ENCODE peak calls at places on chromosomes 4 and X, in eight cellular contexts. X is astrocyte, J is IMR-90, H is kidney, Y is GM23248, N is neuronal stem cell, R is HCT116, Z is colonic mucosa. K is an unnamed sample.

GRCh38 chrX:40449956-40450701 is 130.6 kb upstream of the ATP6AP2 start:
- DNase-seq in X (no peak), J (no peak), H (no peak), Y (no peak), N (no peak), R (no peak), Z (no peak), K (no peak)

GRCh38 chrX:72016881-72017783 is 106.5 kb downstream of the NHSL2 start:
- DNase-seq in X (no peak), J (no peak), H (no peak), Y (no peak), N (no peak), R (no peak), Z (peak), K (no peak)

GRCh38 chr4:190121759-190122158 is 51.8 kb upstream of the DUX4 start:
- DNase-seq in X (no peak), J (no peak), H (peak), Y (no peak), N (no peak), R (no peak), Z (no peak), K (no peak)

GRCh38 chr4:141388483-141388882 is 167.8 kb downstream of the ZNF330 start:
- DNase-seq in X (peak), J (peak), H (no peak), Y (peak), N (no peak), R (no peak), Z (no peak), K (no peak)

GRCh38 chr4:165355900-165356300 is 22.9 kb upstream of the CPE start:
- DNase-seq in X (peak), J (peak), H (no peak), Y (peak), N (peak), R (peak), Z (no peak), K (peak)

GRCh38 chrX:142804085-142804484 is 221.6 kb upstream of the SPANXN4 start:
- DNase-seq in X (no peak), J (no peak), H (no peak), Y (no peak), N (peak), R (no peak), Z (peak), K (peak)

GRCh38 chr4:94068712-94069111 is 139.0 kb upstream of the SMARCAD1 start:
- DNase-seq in X (no peak), J (no peak), H (no peak), Y (no peak), N (no peak), R (no peak), Z (no peak), K (no peak)

GRCh38 chrX:45743081-45743533 is 542.4 kb upstream of the DIPK2B start:
- DNase-seq in X (peak), J (peak), H (no peak), Y (peak), N (no peak), R (peak), Z (no peak), K (peak)

GRCh38 chrX:38860106-38861013 is 59.1 kb downstream of the MID1IP1 start:
- DNase-seq in X (no peak), J (no peak), H (no peak), Y (no peak), N (no peak), R (no peak), Z (no peak), K (no peak)

GRCh38 chr4:78397292-78397630 is 154.3 kb upstream of the ANXA3 start:
- DNase-seq in X (no peak), J (no peak), H (no peak), Y (no peak), N (no peak), R (no peak), Z (no peak), K (no peak)

GRCh38 chr4:7060346-7061150 is 7.3 kb downstream of the GRPEL1 start:
- DNase-seq in X (no peak), J (no peak), H (no peak), Y (no peak), N (no peak), R (no peak), Z (no peak), K (no peak)

GRCh38 chrX:123920065-123920785 is 41.3 kb upstream of the STAG2 start:
- DNase-seq in X (peak), J (peak), H (no peak), Y (peak), N (no peak), R (no peak), Z (no peak), K (peak)

GRCh38 chrX:49760288-49760885 is 64.6 kb upstream of the PAGE1 start:
- DNase-seq in X (no peak), J (no peak), H (no peak), Y (no peak), N (no peak), R (no peak), Z (no peak), K (no peak)

GRCh38 chr4:38805530-38806145 is 1.0 kb upstream of the TLR1 start:
- DNase-seq in X (no peak), J (no peak), H (no peak), Y (peak), N (no peak), R (no peak), Z (peak), K (no peak)

GRCh38 chrX:17860811-17861495 is at the start of gene RAI2:
- DNase-seq in X (no peak), J (no peak), H (peak), Y (no peak), N (peak), R (no peak), Z (no peak), K (no peak)

GRCh38 chr4:135277116-135277979 is 1075.8 kb upstream of the PABPC4L start:
- DNase-seq in X (peak), J (peak), H (no peak), Y (no peak), N (no peak), R (no peak), Z (no peak), K (peak)

GRCh38 chr4:176840166-176840565 is 47.4 kb upstream of the VEGFC start:
- DNase-seq in X (peak), J (peak), H (no peak), Y (peak), N (no peak), R (no peak), Z (no peak), K (peak)

GRCh38 chr4:183173580-183174526 is 74.8 kb downstream of the WWC2 start:
- DNase-seq in X (peak), J (peak), H (no peak), Y (peak), N (peak), R (no peak), Z (no peak), K (no peak)

GRCh38 chrX:45309801-45310200 is 109.1 kb upstream of the DIPK2B start:
- DNase-seq in X (no peak), J (no peak), H (no peak), Y (no peak), N (no peak), R (no peak), Z (no peak), K (no peak)

GRCh38 chr4:123217676-123218075 is 178.9 kb upstream of the SPRY1 start:
- DNase-seq in X (no peak), J (no peak), H (no peak), Y (no peak), N (no peak), R (no peak), Z (no peak), K (no peak)

GRCh38 chrX:130497531-130497930 is 95.7 kb downstream of the RBMX2 start:
- DNase-seq in X (no peak), J (no peak), H (no peak), Y (peak), N (no peak), R (no peak), Z (no peak), K (no peak)

GRCh38 chrX:40368611-40369061 is 212.1 kb upstream of the ATP6AP2 start:
- DNase-seq in X (no peak), J (no peak), H (no peak), Y (no peak), N (no peak), R (no peak), Z (no peak), K (no peak)

GRCh38 chr4:67624939-67625338 is 66.4 kb downstream of the STAP1 start:
- DNase-seq in X (no peak), J (no peak), H (no peak), Y (no peak), N (no peak), R (no peak), Z (no peak), K (no peak)

GRCh38 chrX:112636951-112637541 is 42.7 kb downstream of the LHFPL1 start:
- DNase-seq in X (peak), J (peak), H (no peak), Y (peak), N (no peak), R (no peak), Z (no peak), K (no peak)

GRCh38 chrX:17608898-17609297 is 128.4 kb upstream of the SCML1 start:
- DNase-seq in X (no peak), J (no peak), H (no peak), Y (no peak), N (no peak), R (no peak), Z (no peak), K (peak)

GRCh38 chr4:2135083-2135482 is 76.0 kb downstream of the NAT8L start:
- DNase-seq in X (peak), J (peak), H (no peak), Y (peak), N (no peak), R (no peak), Z (no peak), K (no peak)

GRCh38 chr4:183347586-183347985 is 25.4 kb upstream of the CLDN24 start:
- DNase-seq in X (peak), J (peak), H (no peak), Y (peak), N (no peak), R (no peak), Z (no peak), K (no peak)

GRCh38 chr4:110196871-110197420 is 1.5 kb downstream of the ELOVL6 start:
- DNase-seq in X (peak), J (peak), H (no peak), Y (peak), N (no peak), R (no peak), Z (peak), K (peak)

GRCh38 chr4:99144070-99144469 is at the start of gene ADH4:
- DNase-seq in X (peak), J (peak), H (no peak), Y (peak), N (peak), R (no peak), Z (no peak), K (peak)

GRCh38 chrX:5236096-5236495 is 992.6 kb downstream of the NLGN4X start:
- DNase-seq in X (no peak), J (no peak), H (no peak), Y (no peak), N (no peak), R (no peak), Z (no peak), K (peak)

GRCh38 chr4:85720736-85721135 is 245.8 kb downstream of the ARHGAP24 start:
- DNase-seq in X (peak), J (peak), H (no peak), Y (peak), N (no peak), R (no peak), Z (no peak), K (peak)

GRCh38 chrX:47743504-47743903 is 84.5 kb upstream of the UXT start:
- DNase-seq in X (peak), J (peak), H (no peak), Y (peak), N (no peak), R (no peak), Z (no peak), K (no peak)

GRCh38 chrX:101550362-101550761 is at the start of gene ARMCX1:
- DNase-seq in X (peak), J (peak), H (peak), Y (peak), N (peak), R (no peak), Z (peak), K (no peak)

DNA sequence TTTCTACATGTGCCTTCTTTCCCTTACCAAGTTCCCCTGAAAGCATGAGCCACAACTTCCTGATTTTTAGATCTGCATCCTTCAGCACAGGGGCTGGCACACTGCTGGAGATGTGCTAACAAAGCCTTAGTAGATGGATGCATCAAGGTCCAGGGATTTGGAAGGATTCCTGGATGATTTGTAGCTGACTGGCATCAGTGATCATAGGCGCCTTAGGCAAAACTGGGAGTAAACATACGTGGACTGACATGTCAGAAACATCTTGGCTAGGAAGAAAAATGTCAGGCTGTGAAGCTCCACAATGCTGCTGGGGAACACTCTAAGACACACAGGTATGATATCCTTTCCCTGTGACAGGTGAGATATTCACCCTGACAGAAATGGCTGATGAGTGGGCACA is 156.4 kb downstream of the AMELX start:
- DNase-seq in X (no peak), J (no peak), H (no peak), Y (no peak), N (no peak), R (no peak), Z (no peak), K (peak)
- H3K9ac ChIP-seq in X (no peak), J (no peak), H (no peak), Y (no peak), N (no peak), R (no peak), Z (no peak), K (no peak)

DNA sequence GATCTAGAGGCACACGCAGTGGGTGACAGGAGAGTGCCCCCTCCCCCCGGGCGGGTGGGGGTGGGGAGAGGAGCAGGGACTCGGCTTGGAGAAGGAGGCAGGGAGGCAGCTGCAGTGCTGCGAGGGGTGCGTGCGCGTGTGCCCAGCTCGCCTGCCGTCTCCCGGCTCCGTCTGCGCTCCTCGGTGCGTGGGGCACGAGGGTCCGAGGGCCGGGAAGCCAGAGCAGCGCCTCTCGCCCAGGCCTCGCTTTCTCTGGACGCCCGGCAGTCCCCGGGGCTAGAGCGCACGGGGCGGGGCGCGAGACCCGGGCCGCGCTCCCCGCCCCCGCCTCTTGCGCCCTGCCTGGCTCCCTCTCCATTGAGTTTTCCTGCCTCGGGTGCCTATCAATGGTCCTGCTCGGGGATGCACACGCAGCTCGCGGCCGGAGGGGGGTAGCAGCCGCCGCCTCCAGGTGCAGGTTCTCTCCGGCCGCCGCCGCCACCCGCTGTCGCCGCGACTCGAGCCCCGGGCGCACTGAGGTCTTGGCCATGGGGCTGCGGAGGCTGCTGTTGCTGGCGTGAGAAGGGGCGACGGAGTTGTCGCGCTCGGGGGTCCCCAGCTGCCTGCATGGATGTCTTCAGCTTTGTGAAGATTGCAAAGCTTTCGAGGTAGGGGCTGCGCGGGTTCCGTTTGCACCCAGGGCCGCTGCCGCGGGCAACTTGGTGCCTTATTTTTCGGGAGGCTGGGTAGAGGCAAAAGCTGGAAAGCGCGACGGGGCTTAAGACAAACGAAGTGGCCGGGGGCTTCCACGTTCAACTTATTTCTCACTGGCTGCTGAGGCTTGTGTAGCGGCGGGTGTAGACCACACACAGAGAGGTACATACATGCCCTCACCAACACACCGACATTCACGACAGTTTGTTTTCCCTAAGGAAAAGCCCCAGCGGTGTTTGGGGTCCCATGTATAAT is at the start of gene FRMPD4:
- DNase-seq in X (no peak), J (peak), H (peak), Y (no peak), N (peak), R (no peak), Z (no peak), K (peak)
- H3K9ac ChIP-seq in X (no peak), J (peak), H (no peak), Y (no peak), N (peak), R (no peak), Z (no peak), K (peak)

GRCh38 chr4:118769152-118769551 is 66.8 kb downstream of the SEC24D start:
- DNase-seq in X (no peak), J (no peak), H (no peak), Y (no peak), N (no peak), R (no peak), Z (no peak), K (no peak)
- H3K9ac ChIP-seq in X (no peak), J (no peak), H (no peak), Y (no peak), N (no peak), R (no peak), Z (no peak), K (no peak)

GRCh38 chr4:55347610-55348228 is 1.7 kb downstream of the SRD5A3 start:
- DNase-seq in X (no peak), J (no peak), H (no peak), Y (peak), N (no peak), R (no peak), Z (no peak), K (peak)
- H3K9ac ChIP-seq in X (no peak), J (no peak), H (no peak), Y (peak), N (no peak), R (peak), Z (no peak), K (peak)

DNA sequence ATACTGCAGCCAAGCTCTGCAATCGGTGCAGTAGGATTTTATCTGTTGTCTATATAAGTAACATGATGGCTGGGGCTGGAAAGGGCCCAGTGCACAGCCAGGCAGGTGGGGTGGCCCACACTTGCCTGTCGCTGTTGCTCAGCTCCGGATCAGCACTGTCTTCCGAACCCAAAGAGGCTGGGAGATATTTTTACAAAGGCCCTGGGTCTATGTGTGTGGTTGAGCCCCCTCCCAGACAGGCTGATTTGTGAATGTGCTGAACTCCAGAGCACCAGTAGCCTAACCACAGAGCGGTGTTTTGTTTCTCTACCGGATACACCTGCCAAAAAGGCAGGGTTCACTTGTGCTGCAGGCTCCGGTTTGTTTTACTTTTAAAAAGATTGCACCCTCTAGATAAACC is 33.5 kb upstream of the CHRNA9 start:
- DNase-seq in X (no peak), J (no peak), H (no peak), Y (no peak), N (no peak), R (no peak), Z (no peak), K (no peak)
- H3K9ac ChIP-seq in X (no peak), J (no peak), H (no peak), Y (no peak), N (no peak), R (no peak), Z (peak), K (no peak)

K was measured in PC-3.